ENCODE peak calls at places on chromosomes 4 and X, in four cellular contexts. K, P, I and R are unnamed samples.

GRCh38 chr4:113756005-113756410 is 5.5 kb downstream of the CAMK2D start:
- DNase-seq in K (no peak), P (no peak), I (no peak), R (no peak)

GRCh38 chr4:16931906-16932305 is 33.5 kb upstream of the LDB2 start:
- DNase-seq in K (no peak), P (no peak), I (no peak), R (no peak)

GRCh38 chrX:38664285-38664684 is 102.9 kb downstream of the TSPAN7 start:
- DNase-seq in K (no peak), P (no peak), I (peak), R (no peak)

GRCh38 chr4:121656269-121656641 is 40.5 kb downstream of the ANXA5 start:
- DNase-seq in K (no peak), P (no peak), I (peak), R (peak)

GRCh38 chr4:107800058-107800457 is 24.7 kb upstream of the SGMS2 start:
- DNase-seq in K (no peak), P (no peak), I (no peak), R (peak)

GRCh38 chr4:31237242-31237641 is 517.1 kb downstream of the PCDH7 start:
- DNase-seq in K (no peak), P (no peak), I (no peak), R (no peak)

GRCh38 chr4:184165291-184165690 is 52.4 kb downstream of the ENPP6 start:
- DNase-seq in K (no peak), P (no peak), I (peak), R (no peak)

GRCh38 chr4:134219043-134219442 is 17.5 kb upstream of the PABPC4L start:
- DNase-seq in K (no peak), P (no peak), I (no peak), R (no peak)

GRCh38 chrX:109714340-109714958 is 18.6 kb downstream of the ACSL4 start:
- DNase-seq in K (no peak), P (no peak), I (no peak), R (no peak)

GRCh38 chr4:186104114-186104894 is at the start of gene FAM149A:
- DNase-seq in K (no peak), P (peak), I (peak), R (peak)

GRCh38 chrX:38816158-38816557 is 14.9 kb downstream of the MID1IP1 start:
- DNase-seq in K (no peak), P (no peak), I (no peak), R (no peak)

GRCh38 chr4:83113429-83113786 is 1.1 kb downstream of the PLAC8 start:
- DNase-seq in K (no peak), P (no peak), I (no peak), R (no peak)

GRCh38 chr4:145904413-145905177 is 34.0 kb downstream of the ZNF827 start:
- DNase-seq in K (no peak), P (no peak), I (no peak), R (peak)

GRCh38 chrX:17826609-17827496 is 34.2 kb downstream of the RAI2 start:
- DNase-seq in K (no peak), P (no peak), I (no peak), R (peak)

GRCh38 chr4:634599-634985 is 9.2 kb downstream of the PDE6B start:
- DNase-seq in K (no peak), P (no peak), I (no peak), R (no peak)

GRCh38 chr4:48375651-48376291 is 34.4 kb downstream of the SLAIN2 start:
- DNase-seq in K (no peak), P (no peak), I (peak), R (peak)

GRCh38 chr4:1772869-1773538 is 20.1 kb upstream of the FGFR3 start:
- DNase-seq in K (no peak), P (no peak), I (peak), R (no peak)

GRCh38 chrX:40844476-40844875 is 109.1 kb upstream of the MED14 start:
- DNase-seq in K (no peak), P (no peak), I (no peak), R (no peak)

GRCh38 chrX:15929231-15929630 is 74.6 kb upstream of the AP1S2 start:
- DNase-seq in K (no peak), P (no peak), I (no peak), R (no peak)

GRCh38 chrX:22060451-22060940 is 28.4 kb downstream of the PHEX start:
- DNase-seq in K (no peak), P (no peak), I (no peak), R (no peak)

GRCh38 chrX:111869639-111870034 is 6.3 kb upstream of the TRPC5OS start:
- DNase-seq in K (no peak), P (peak), I (peak), R (peak)

GRCh38 chr4:6200011-6200921 is at the start of gene JAKMIP1:
- DNase-seq in K (no peak), P (peak), I (peak), R (peak)

GRCh38 chr4:86482851-86483490 is 111.1 kb upstream of the PTPN13 start:
- DNase-seq in K (no peak), P (no peak), I (peak), R (no peak)

GRCh38 chr4:172786039-172786792 is 382.4 kb upstream of the GALNT7 start:
- DNase-seq in K (no peak), P (no peak), I (no peak), R (no peak)